ENCODE peak calls at places on chromosomes 6 and 20, in five cellular contexts. One of them, this sample, is unnamed.

GRCh38 chr6:128655978-128656498 is 135.6 kb upstream of the PTPRK start:
- DNase-seq in cardiac muscle cell: peak
- DNase-seq in dorsolateral prefrontal cortex: no peak
- DNase-seq in psoas muscle: no peak
- DNase-seq in AG09319: peak
- DNase-seq in this sample: no peak

GRCh38 chr6:33374359-33374910 is 17.2 kb upstream of the KIFC1 start:
- DNase-seq in cardiac muscle cell: peak
- DNase-seq in dorsolateral prefrontal cortex: no peak
- DNase-seq in psoas muscle: no peak
- DNase-seq in AG09319: no peak
- DNase-seq in this sample: no peak

GRCh38 chr20:62550087-62550565 is 74.3 kb upstream of the GATA5 start:
- DNase-seq in cardiac muscle cell: no peak
- DNase-seq in dorsolateral prefrontal cortex: no peak
- DNase-seq in psoas muscle: peak
- DNase-seq in AG09319: no peak
- DNase-seq in this sample: no peak

GRCh38 chr6:108667984-108668383 is 107.3 kb downstream of the FOXO3 start:
- DNase-seq in cardiac muscle cell: peak
- DNase-seq in dorsolateral prefrontal cortex: no peak
- DNase-seq in psoas muscle: no peak
- DNase-seq in AG09319: no peak
- DNase-seq in this sample: no peak

GRCh38 chr20:2955257-2955950 is 82.1 kb downstream of the PTPRA start:
- DNase-seq in cardiac muscle cell: no peak
- DNase-seq in dorsolateral prefrontal cortex: peak
- DNase-seq in psoas muscle: no peak
- DNase-seq in AG09319: no peak
- DNase-seq in this sample: no peak

GRCh38 chr20:40757087-40757486 is 68.1 kb upstream of the MAFB start:
- DNase-seq in cardiac muscle cell: no peak
- DNase-seq in dorsolateral prefrontal cortex: no peak
- DNase-seq in psoas muscle: no peak
- DNase-seq in AG09319: no peak
- DNase-seq in this sample: no peak

GRCh38 chr6:6590530-6590929 is 2.0 kb downstream of the LY86 start:
- DNase-seq in cardiac muscle cell: no peak
- DNase-seq in dorsolateral prefrontal cortex: no peak
- DNase-seq in psoas muscle: no peak
- DNase-seq in AG09319: no peak
- DNase-seq in this sample: no peak

GRCh38 chr20:2114106-2114505 is 12.5 kb downstream of the STK35 start:
- DNase-seq in cardiac muscle cell: no peak
- DNase-seq in dorsolateral prefrontal cortex: no peak
- DNase-seq in psoas muscle: no peak
- DNase-seq in AG09319: no peak
- DNase-seq in this sample: no peak

GRCh38 chr6:3663081-3663480 is 88.4 kb downstream of the PXDC1 start:
- DNase-seq in cardiac muscle cell: no peak
- DNase-seq in dorsolateral prefrontal cortex: no peak
- DNase-seq in psoas muscle: no peak
- DNase-seq in AG09319: no peak
- DNase-seq in this sample: no peak

GRCh38 chr20:23697947-23698346 is 9.1 kb upstream of the CST4 start:
- DNase-seq in cardiac muscle cell: no peak
- DNase-seq in dorsolateral prefrontal cortex: no peak
- DNase-seq in psoas muscle: no peak
- DNase-seq in AG09319: no peak
- DNase-seq in this sample: no peak

GRCh38 chr20:17236766-17237165 is 9.9 kb downstream of the PCSK2 start:
- DNase-seq in cardiac muscle cell: no peak
- DNase-seq in dorsolateral prefrontal cortex: no peak
- DNase-seq in psoas muscle: no peak
- DNase-seq in AG09319: no peak
- DNase-seq in this sample: no peak

GRCh38 chr6:157538163-157538562 is 157.2 kb downstream of the ZDHHC14 start:
- DNase-seq in cardiac muscle cell: no peak
- DNase-seq in dorsolateral prefrontal cortex: no peak
- DNase-seq in psoas muscle: no peak
- DNase-seq in AG09319: no peak
- DNase-seq in this sample: no peak

GRCh38 chr6:160733045-160733646 is 31.1 kb downstream of the PLG start:
- DNase-seq in cardiac muscle cell: peak
- DNase-seq in dorsolateral prefrontal cortex: peak
- DNase-seq in psoas muscle: no peak
- DNase-seq in AG09319: peak
- DNase-seq in this sample: no peak

GRCh38 chr6:81892911-81893310 is 140.4 kb upstream of the TENT5A start:
- DNase-seq in cardiac muscle cell: peak
- DNase-seq in dorsolateral prefrontal cortex: no peak
- DNase-seq in psoas muscle: no peak
- DNase-seq in AG09319: no peak
- DNase-seq in this sample: no peak

GRCh38 chr6:111938710-111939109 is 65.5 kb upstream of the FYN start:
- DNase-seq in cardiac muscle cell: peak
- DNase-seq in dorsolateral prefrontal cortex: no peak
- DNase-seq in psoas muscle: no peak
- DNase-seq in AG09319: no peak
- DNase-seq in this sample: no peak

GRCh38 chr6:167817729-167818128 is 9.0 kb upstream of the AFDN start:
- DNase-seq in cardiac muscle cell: no peak
- DNase-seq in dorsolateral prefrontal cortex: no peak
- DNase-seq in psoas muscle: no peak
- DNase-seq in AG09319: no peak
- DNase-seq in this sample: no peak

GRCh38 chr20:58433029-58433657 is 44.1 kb downstream of the VAPB start:
- DNase-seq in cardiac muscle cell: no peak
- DNase-seq in dorsolateral prefrontal cortex: no peak
- DNase-seq in psoas muscle: no peak
- DNase-seq in AG09319: no peak
- DNase-seq in this sample: no peak

GRCh38 chr6:7721654-7722053 is 4.2 kb upstream of the BMP6 start:
- DNase-seq in cardiac muscle cell: peak
- DNase-seq in dorsolateral prefrontal cortex: no peak
- DNase-seq in psoas muscle: no peak
- DNase-seq in AG09319: no peak
- DNase-seq in this sample: no peak

GRCh38 chr20:48830826-48831318 is 3.1 kb upstream of the PREX1 start:
- DNase-seq in cardiac muscle cell: no peak
- DNase-seq in dorsolateral prefrontal cortex: no peak
- DNase-seq in psoas muscle: no peak
- DNase-seq in AG09319: no peak
- DNase-seq in this sample: no peak

GRCh38 chr6:75285156-75285639 is 606 bp upstream of the TMEM30A start:
- DNase-seq in cardiac muscle cell: no peak
- DNase-seq in dorsolateral prefrontal cortex: no peak
- DNase-seq in psoas muscle: no peak
- DNase-seq in AG09319: no peak
- DNase-seq in this sample: no peak

GRCh38 chr20:1802385-1803215 is 92.6 kb upstream of the SIRPA start:
- DNase-seq in cardiac muscle cell: peak
- DNase-seq in dorsolateral prefrontal cortex: peak
- DNase-seq in psoas muscle: peak
- DNase-seq in AG09319: no peak
- DNase-seq in this sample: peak

GRCh38 chr20:46746972-46747371 is 37.5 kb downstream of the SLC2A10 start:
- DNase-seq in cardiac muscle cell: peak
- DNase-seq in dorsolateral prefrontal cortex: no peak
- DNase-seq in psoas muscle: no peak
- DNase-seq in AG09319: no peak
- DNase-seq in this sample: no peak

GRCh38 chr6:26306248-26306647 is 58.8 kb upstream of the BTN3A2 start:
- DNase-seq in cardiac muscle cell: no peak
- DNase-seq in dorsolateral prefrontal cortex: no peak
- DNase-seq in psoas muscle: no peak
- DNase-seq in AG09319: no peak
- DNase-seq in this sample: no peak

GRCh38 chr20:63025534-63026331 is 19.0 kb upstream of the BHLHE23 start:
- DNase-seq in cardiac muscle cell: peak
- DNase-seq in dorsolateral prefrontal cortex: peak
- DNase-seq in psoas muscle: no peak
- DNase-seq in AG09319: peak
- DNase-seq in this sample: no peak

GRCh38 chr6:54747955-54748354 is 98.6 kb upstream of the FAM83B start:
- DNase-seq in cardiac muscle cell: no peak
- DNase-seq in dorsolateral prefrontal cortex: no peak
- DNase-seq in psoas muscle: no peak
- DNase-seq in AG09319: no peak
- DNase-seq in this sample: no peak

GRCh38 chr6:45709834-45710233 is 305.8 kb downstream of the CLIC5 start:
- DNase-seq in cardiac muscle cell: peak
- DNase-seq in dorsolateral prefrontal cortex: no peak
- DNase-seq in psoas muscle: no peak
- DNase-seq in AG09319: no peak
- DNase-seq in this sample: no peak

GRCh38 chr6:3782876-3783832 is 31.6 kb upstream of the PXDC1 start:
- DNase-seq in cardiac muscle cell: no peak
- DNase-seq in dorsolateral prefrontal cortex: no peak
- DNase-seq in psoas muscle: peak
- DNase-seq in AG09319: no peak
- DNase-seq in this sample: no peak

GRCh38 chr20:38698541-38698940 is 25.7 kb upstream of the SLC32A1 start:
- DNase-seq in cardiac muscle cell: no peak
- DNase-seq in dorsolateral prefrontal cortex: no peak
- DNase-seq in psoas muscle: no peak
- DNase-seq in AG09319: no peak
- DNase-seq in this sample: no peak
- TF ChIP-seq CTCF in cardiac muscle cell: no peak
- TF ChIP-seq CTCF in dorsolateral prefrontal cortex: no peak
- TF ChIP-seq CTCF in psoas muscle: no peak
- TF ChIP-seq CTCF in AG09319: no peak
- TF ChIP-seq CTCF in this sample: no peak

GRCh38 chr20:5630071-5630470 is 120.1 kb upstream of the SHLD1 start:
- DNase-seq in cardiac muscle cell: no peak
- DNase-seq in dorsolateral prefrontal cortex: no peak
- DNase-seq in psoas muscle: no peak
- DNase-seq in AG09319: no peak
- DNase-seq in this sample: no peak
- TF ChIP-seq CTCF in cardiac muscle cell: no peak
- TF ChIP-seq CTCF in dorsolateral prefrontal cortex: no peak
- TF ChIP-seq CTCF in psoas muscle: no peak
- TF ChIP-seq CTCF in AG09319: no peak
- TF ChIP-seq CTCF in this sample: no peak

GRCh38 chr6:79756496-79756895 is 125.4 kb downstream of the SH3BGRL2 start:
- DNase-seq in cardiac muscle cell: no peak
- DNase-seq in dorsolateral prefrontal cortex: no peak
- DNase-seq in psoas muscle: no peak
- DNase-seq in AG09319: no peak
- DNase-seq in this sample: no peak

GRCh38 chr6:79764758-79765157 is 133.6 kb downstream of the SH3BGRL2 start:
- DNase-seq in cardiac muscle cell: no peak
- DNase-seq in dorsolateral prefrontal cortex: no peak
- DNase-seq in psoas muscle: no peak
- DNase-seq in AG09319: no peak
- DNase-seq in this sample: no peak

GRCh38 chr6:79763301-79763700 is 132.2 kb downstream of the SH3BGRL2 start:
- DNase-seq in cardiac muscle cell: no peak
- DNase-seq in dorsolateral prefrontal cortex: no peak
- DNase-seq in psoas muscle: no peak
- DNase-seq in AG09319: no peak
- DNase-seq in this sample: no peak

GRCh38 chr6:79762370-79762769 is 131.2 kb downstream of the SH3BGRL2 start:
- DNase-seq in cardiac muscle cell: peak
- DNase-seq in dorsolateral prefrontal cortex: no peak
- DNase-seq in psoas muscle: no peak
- DNase-seq in AG09319: no peak
- DNase-seq in this sample: no peak
- TF ChIP-seq CTCF in cardiac muscle cell: peak
- TF ChIP-seq CTCF in dorsolateral prefrontal cortex: no peak
- TF ChIP-seq CTCF in psoas muscle: no peak
- TF ChIP-seq CTCF in AG09319: peak
- TF ChIP-seq CTCF in this sample: no peak

DNA sequence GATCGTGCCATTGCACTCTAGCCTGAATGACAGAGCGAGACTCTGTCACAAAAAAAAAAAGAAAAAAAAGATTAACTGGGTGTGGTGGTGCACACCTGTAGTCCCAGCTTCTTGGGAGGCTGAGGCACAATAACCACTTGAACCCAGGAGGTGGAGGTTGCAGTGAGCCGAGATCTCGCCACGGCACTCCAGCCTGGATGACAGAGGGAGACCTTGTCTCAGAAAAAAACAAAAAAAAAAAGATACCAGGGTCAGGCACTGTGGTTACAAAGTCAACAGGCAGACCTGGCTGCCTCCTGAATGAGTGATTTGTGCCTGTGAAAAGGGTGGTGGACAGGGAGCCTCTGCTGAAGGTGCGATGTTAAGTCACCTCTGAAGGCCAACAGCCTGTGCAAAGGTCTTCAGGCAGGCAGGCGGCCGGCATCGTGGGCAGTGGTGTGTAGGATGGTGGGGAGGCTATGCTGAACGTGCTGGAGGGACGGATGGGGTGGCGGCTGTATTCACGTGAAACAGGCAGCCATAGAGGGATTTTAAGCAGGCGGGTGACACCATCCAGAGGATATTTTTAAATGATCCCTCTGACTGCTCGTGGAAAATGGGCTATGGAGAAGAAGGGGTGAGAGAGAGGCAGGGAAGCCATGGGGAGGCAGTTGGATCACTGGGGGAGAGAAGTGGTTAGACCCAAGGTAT is 41.4 kb downstream of the NOL4L start:
- DNase-seq in cardiac muscle cell: no peak
- DNase-seq in dorsolateral prefrontal cortex: no peak
- DNase-seq in psoas muscle: no peak
- DNase-seq in AG09319: no peak
- DNase-seq in this sample: no peak
- TF ChIP-seq CTCF in cardiac muscle cell: no peak
- TF ChIP-seq CTCF in dorsolateral prefrontal cortex: no peak
- TF ChIP-seq CTCF in psoas muscle: no peak
- TF ChIP-seq CTCF in AG09319: no peak
- TF ChIP-seq CTCF in this sample: no peak

DNA sequence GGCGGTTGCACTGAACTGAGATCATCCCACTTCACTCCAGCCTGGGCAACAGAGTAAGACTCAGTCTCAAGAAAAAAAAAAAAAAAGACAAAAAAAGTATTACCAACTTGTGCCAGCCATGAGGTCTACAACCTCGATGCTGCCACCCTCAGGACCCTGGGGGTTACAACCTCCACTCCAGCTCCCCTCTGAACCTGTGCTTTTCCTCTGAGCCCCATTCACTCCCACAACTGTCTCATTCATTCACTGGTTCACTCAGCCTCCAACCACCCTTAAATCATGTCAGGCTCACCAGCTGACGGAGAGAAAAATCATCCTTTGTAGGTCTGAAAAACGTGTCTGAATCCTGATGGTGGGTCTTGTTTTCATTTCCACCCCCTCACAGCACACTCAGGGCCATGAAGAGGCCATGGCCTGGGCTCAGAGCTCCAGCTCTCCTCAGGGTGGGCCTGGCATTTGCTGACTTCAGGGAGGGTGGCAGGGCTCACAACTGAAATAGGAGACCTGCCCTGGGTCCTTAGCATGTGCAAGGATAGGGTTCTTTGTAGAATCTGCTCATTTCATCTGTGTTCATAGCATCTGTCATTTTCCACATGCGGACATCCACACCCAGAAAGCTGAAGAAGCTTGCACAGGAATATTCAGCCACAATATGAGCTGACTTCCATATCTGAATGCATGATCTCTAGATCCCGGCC is 1.9 kb upstream of the ULBP1 start:
- DNase-seq in cardiac muscle cell: no peak
- DNase-seq in dorsolateral prefrontal cortex: no peak
- DNase-seq in psoas muscle: no peak
- DNase-seq in AG09319: no peak
- DNase-seq in this sample: no peak
- TF ChIP-seq CTCF in cardiac muscle cell: peak
- TF ChIP-seq CTCF in dorsolateral prefrontal cortex: no peak
- TF ChIP-seq CTCF in psoas muscle: no peak
- TF ChIP-seq CTCF in AG09319: peak
- TF ChIP-seq CTCF in this sample: no peak

GRCh38 chr6:88013554-88013953 is 34.1 kb upstream of the SPACA1 start:
- DNase-seq in cardiac muscle cell: no peak
- DNase-seq in dorsolateral prefrontal cortex: no peak
- DNase-seq in psoas muscle: no peak
- DNase-seq in AG09319: no peak
- DNase-seq in this sample: no peak
- TF ChIP-seq CTCF in cardiac muscle cell: no peak
- TF ChIP-seq CTCF in dorsolateral prefrontal cortex: no peak
- TF ChIP-seq CTCF in psoas muscle: no peak
- TF ChIP-seq CTCF in AG09319: no peak
- TF ChIP-seq CTCF in this sample: no peak